ENCODE peak calls at places on chromosome 1, in ten cellular contexts. T is AG09309, E is WERI-Rb-1, H is NB4, J is GM23338, L is A549, C is IMR-90, G is mammary epithelial cell, W is mucosa of descending colon, X is PC-3. R is an unnamed sample.

GRCh38 chr1:94591791-94592565 is 50.4 kb upstream of the F3 start:
- DNase-seq in E (no peak), H (no peak), C (no peak), W (no peak), J (no peak), X (no peak), L (no peak), G (no peak), T (no peak), R (no peak)

GRCh38 chr1:4152266-4152665 is 252.2 kb upstream of the C1orf174 start:
- DNase-seq in E (no peak), L (no peak), W (no peak), H (no peak), T (no peak), G (no peak), J (no peak), C (no peak), X (no peak), R (no peak)

GRCh38 chr1:36322786-36323635 is 434 bp downstream of the EVA1B start:
- DNase-seq in E (no peak), G (peak), X (no peak), C (peak), J (peak), T (peak), H (peak), W (peak), L (no peak), R (no peak)

GRCh38 chr1:37159102-37159501 is 124.8 kb upstream of the GRIK3 start:
- DNase-seq in T (no peak), W (no peak), H (peak), L (no peak), C (no peak), E (no peak), X (no peak), J (peak), G (no peak), R (peak)

GRCh38 chr1:203572134-203572625 is 54.5 kb upstream of the ATP2B4 start:
- DNase-seq in J (peak), G (no peak), L (no peak), X (no peak), C (peak), W (no peak), H (no peak), E (no peak), T (no peak), R (no peak)

GRCh38 chr1:232432313-232432712 is 197.6 kb downstream of the SIPA1L2 start:
- DNase-seq in H (no peak), E (no peak), G (no peak), J (no peak), W (no peak), T (no peak), X (no peak), C (no peak), L (no peak), R (no peak)

GRCh38 chr1:164688791-164689190 is 129.8 kb downstream of the PBX1 start:
- DNase-seq in T (no peak), X (no peak), E (no peak), W (no peak), J (no peak), C (no peak), G (no peak), L (no peak), H (no peak), R (no peak)

GRCh38 chr1:17668638-17669175 is 86.4 kb upstream of the ACTL8 start:
- DNase-seq in C (no peak), L (no peak), G (no peak), X (no peak), H (no peak), J (no peak), T (no peak), W (no peak), E (no peak), R (no peak)

DNA sequence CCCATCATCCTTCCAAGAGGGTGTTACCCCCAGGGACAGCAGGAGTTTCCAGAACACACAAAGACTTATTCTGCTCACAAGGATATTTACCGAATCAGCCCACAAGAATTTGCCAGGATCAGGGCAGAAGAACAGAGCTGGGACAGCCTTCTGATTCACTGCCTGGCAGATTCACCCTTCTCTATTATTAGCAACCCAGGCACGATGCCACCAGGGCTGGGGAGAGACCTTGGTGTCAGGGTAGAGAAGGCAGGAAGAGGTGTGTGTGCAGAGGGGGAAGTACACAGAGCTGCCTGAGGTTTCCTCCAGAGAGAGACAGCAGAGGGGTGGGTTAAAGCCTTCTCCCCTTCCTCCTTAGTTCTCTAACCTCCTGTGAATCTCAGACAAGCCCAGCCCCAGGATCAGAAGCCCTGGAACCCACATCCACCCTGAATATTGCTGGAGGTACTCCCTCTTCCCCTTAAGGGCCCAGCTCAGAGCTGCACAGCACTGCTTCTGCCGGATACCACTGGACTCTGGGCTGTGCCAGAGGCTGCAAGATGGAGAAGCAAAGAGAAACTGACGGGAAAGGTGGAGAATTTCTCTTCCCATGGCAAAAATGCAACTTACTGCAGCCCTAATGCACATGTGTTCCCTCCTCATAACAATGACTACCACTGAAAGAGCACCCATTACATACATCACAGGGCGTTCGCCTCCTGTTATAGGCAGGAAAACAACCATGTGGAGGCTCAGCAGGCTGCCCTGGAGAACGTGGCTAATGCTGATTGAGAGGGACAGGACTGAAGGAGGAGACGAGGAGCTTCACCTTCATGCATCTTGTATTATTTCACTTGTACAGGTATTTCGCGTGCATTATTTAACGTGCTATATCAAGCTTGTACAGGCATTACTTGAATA is 61.7 kb downstream of the ITPKB start:
- DNase-seq in T (peak), L (peak), H (peak), E (no peak), G (peak), X (peak), C (peak), W (peak), J (no peak), R (no peak)
- TF ChIP-seq CTCF in T (no peak), L (no peak), H (no peak), E (no peak), G (no peak), X (no peak), C (no peak), W (no peak), J (no peak), R (no peak)

GRCh38 chr1:88549536-88549935 is 134.5 kb upstream of the PKN2 start:
- DNase-seq in C (peak), T (no peak), L (no peak), J (peak), X (peak), E (no peak), H (peak), G (no peak), W (no peak), R (no peak)
- TF ChIP-seq CTCF in C (peak), T (no peak), L (peak), J (peak), X (peak), E (peak), H (no peak), G (peak), W (no peak), R (peak)

GRCh38 chr1:63458750-63459149 is 64.3 kb downstream of the ITGB3BP start:
- DNase-seq in H (no peak), G (no peak), C (no peak), L (no peak), W (no peak), E (no peak), X (no peak), J (no peak), T (no peak), R (no peak)

GRCh38 chr1:63448741-63449140 is 74.3 kb downstream of the ITGB3BP start:
- DNase-seq in H (no peak), C (peak), T (no peak), W (no peak), X (no peak), G (no peak), E (no peak), L (no peak), J (no peak), R (no peak)

GRCh38 chr1:63450416-63450815 is 72.6 kb downstream of the ITGB3BP start:
- DNase-seq in C (no peak), E (no peak), G (no peak), H (no peak), W (no peak), J (no peak), T (no peak), X (no peak), L (no peak), R (no peak)

GRCh38 chr1:63453232-63453631 is 69.8 kb downstream of the ITGB3BP start:
- DNase-seq in G (no peak), C (no peak), T (no peak), E (no peak), L (no peak), H (no peak), J (no peak), W (no peak), X (no peak), R (no peak)

GRCh38 chr1:63454269-63454668 is 68.8 kb downstream of the ITGB3BP start:
- DNase-seq in X (peak), J (peak), T (no peak), E (no peak), W (no peak), G (no peak), L (no peak), H (peak), C (peak), R (no peak)
- TF ChIP-seq CTCF in X (peak), J (peak), T (peak), E (no peak), W (no peak), G (peak), L (peak), H (no peak), C (peak), R (peak)

GRCh38 chr1:34590211-34590623 is 164.6 kb upstream of the GJB5 start:
- DNase-seq in L (no peak), G (peak), W (no peak), H (no peak), E (no peak), C (no peak), X (peak), J (peak), T (no peak), R (peak)

GRCh38 chr1:34591751-34592629 is 162.9 kb upstream of the GJB5 start:
- DNase-seq in H (no peak), T (no peak), X (peak), L (no peak), C (no peak), J (no peak), G (no peak), E (peak), W (no peak), R (no peak)
- TF ChIP-seq CTCF in H (peak), T (peak), X (peak), L (no peak), C (no peak), J (no peak), G (no peak), E (peak), W (no peak), R (no peak)